ENCODE peak calls at places on chromosomes 2 and 18, in eight cellular contexts. C is stimulated activated CD8-positive, alpha-beta memory T cell treated with anti-CD3 and anti-CD28 coated beads, Interleukin-15, amount 100 ng/mL, for 24 hours; O is NCI-H1417 treated with DMSO at 0.1 percent for 48 hours; A is HEK293T; V is GDM1; J is endothelial cell of umbilical vein; R is NCI-H345; X is NCI-H1092. S is an unnamed sample.

GRCh38 chr2:176473177-176473576 is 203.9 kb downstream of the MTX2 start:
- DNase-seq in C (no peak), O (no peak), A (no peak), V (no peak), J (peak; percentile 58), R (peak; percentile 94), X (no peak), S (no peak)

GRCh38 chr2:75466708-75467311 is 93.9 kb downstream of the EVA1A start:
- DNase-seq in C (no peak), O (no peak), A (peak; percentile 63), V (no peak), J (peak; percentile 18), R (peak; percentile 19), X (no peak), S (peak; percentile 88)

GRCh38 chr2:129849559-129850160 is 129.8 kb upstream of the RAB6C start:
- DNase-seq in C (no peak), O (peak; percentile 35), A (peak; percentile 42), V (peak; percentile 42), J (peak; percentile 74), R (peak; percentile 75), X (peak; percentile 58), S (no peak)

GRCh38 chr2:219163156-219163555 is 2.5 kb upstream of the NHEJ1 start:
- DNase-seq in C (no peak), O (no peak), A (no peak), V (no peak), J (no peak), R (no peak), X (no peak), S (no peak)

GRCh38 chr2:75528221-75528977 is 32.3 kb downstream of the EVA1A start:
- DNase-seq in C (no peak), O (no peak), A (no peak), V (no peak), J (no peak), R (peak; percentile 85), X (no peak), S (peak; percentile 62)

GRCh38 chr18:62069556-62069955 is 117.3 kb downstream of the PIGN start:
- DNase-seq in C (no peak), O (no peak), A (no peak), V (no peak), J (no peak), R (no peak), X (no peak), S (no peak)

GRCh38 chr2:133433455-133434451 is 134.5 kb downstream of the NCKAP5 start:
- DNase-seq in C (no peak), O (no peak), A (no peak), V (no peak), J (no peak), R (no peak), X (no peak), S (no peak)

GRCh38 chr2:134458454-134458853 is 204.6 kb downstream of the MGAT5 start:
- DNase-seq in C (no peak), O (no peak), A (no peak), V (no peak), J (no peak), R (no peak), X (no peak), S (peak; percentile 14)

GRCh38 chr2:190407246-190407661 is 901 bp upstream of the MFSD6 start:
- DNase-seq in C (no peak), O (no peak), A (no peak), V (no peak), J (no peak), R (peak; percentile 65), X (no peak), S (peak; percentile 55)

GRCh38 chr2:207505728-207506127 is 24.0 kb upstream of the CREB1 start:
- DNase-seq in C (no peak), O (no peak), A (no peak), V (no peak), J (peak; percentile 29), R (no peak), X (no peak), S (no peak)